ENCODE peak calls at places on chromosomes 16 and 17, in nine cellular contexts. S, Q, N, Y, V, Z, X, F and H are unnamed samples.

GRCh38 chr16:69107311-69107962 is 2.0 kb downstream of the HAS3 start:
- DNase-seq in S (peak; percentile 67), Q (peak; percentile 61), N (no peak), Y (no peak), V (no peak), Z (peak; percentile 52), X (peak; percentile 54), F (peak; percentile 61), H (peak; percentile 50)

GRCh38 chr17:78940708-78941107 is 15.5 kb upstream of the TIMP2 start:
- DNase-seq in S (peak; percentile 23), Q (no peak), N (no peak), Y (no peak), V (no peak), Z (no peak), X (no peak), F (no peak), H (no peak)

GRCh38 chr16:28110479-28110878 is 47.0 kb upstream of the GSG1L start:
- DNase-seq in S (no peak), Q (no peak), N (no peak), Y (no peak), V (no peak), Z (no peak), X (no peak), F (peak; percentile 24), H (no peak)

GRCh38 chr17:73711184-73711583 is 66.9 kb upstream of the SDK2 start:
- DNase-seq in S (no peak), Q (no peak), N (peak; percentile 0), Y (no peak), V (no peak), Z (no peak), X (no peak), F (no peak), H (no peak)

GRCh38 chr16:67481561-67482259 is 753 bp upstream of the ATP6V0D1 start:
- DNase-seq in S (no peak), Q (peak; percentile 75), N (peak; percentile 86), Y (no peak), V (no peak), Z (no peak), X (no peak), F (peak; percentile 82), H (peak; percentile 21)

GRCh38 chr17:39099686-39100293 is 51.6 kb downstream of the PLXDC1 start:
- DNase-seq in S (no peak), Q (no peak), N (peak; percentile 89), Y (no peak), V (peak; percentile 17), Z (no peak), X (no peak), F (no peak), H (no peak)

GRCh38 chr17:81423698-81424071 is 28.4 kb downstream of the BAHCC1 start:
- DNase-seq in S (no peak), Q (no peak), N (no peak), Y (no peak), V (no peak), Z (no peak), X (no peak), F (no peak), H (no peak)

GRCh38 chr16:52283018-52283417 is 263.9 kb downstream of the TOX3 start:
- DNase-seq in S (no peak), Q (no peak), N (no peak), Y (no peak), V (peak; percentile 9), Z (peak; percentile 0), X (no peak), F (no peak), H (no peak)

GRCh38 chr16:31201511-31202401 is 804 bp downstream of the PYCARD start:
- DNase-seq in S (peak; percentile 20), Q (peak; percentile 66), N (no peak), Y (no peak), V (no peak), Z (peak; percentile 39), X (peak; percentile 30), F (peak; percentile 79), H (peak; percentile 51)

GRCh38 chr17:40312131-40312731 is 3.3 kb downstream of the RARA start:
- DNase-seq in S (no peak), Q (peak; percentile 84), N (peak; percentile 68), Y (no peak), V (no peak), Z (peak; percentile 56), X (peak; percentile 10), F (peak; percentile 52), H (peak; percentile 69)

GRCh38 chr17:63999680-64000531 is 1.8 kb downstream of the PRR29 start:
- DNase-seq in S (peak; percentile 3), Q (no peak), N (peak; percentile 58), Y (no peak), V (no peak), Z (no peak), X (no peak), F (peak; percentile 55), H (no peak)

GRCh38 chr16:15031179-15031578 is 24.7 kb downstream of the NTAN1 start:
- DNase-seq in S (no peak), Q (no peak), N (peak; percentile 38), Y (no peak), V (no peak), Z (no peak), X (no peak), F (no peak), H (no peak)

GRCh38 chr17:15210247-15210646 is 54.9 kb downstream of the PMP22 start:
- DNase-seq in S (no peak), Q (no peak), N (no peak), Y (no peak), V (no peak), Z (no peak), X (no peak), F (no peak), H (no peak)

GRCh38 chr17:15216481-15216880 is 48.6 kb downstream of the PMP22 start:
- DNase-seq in S (no peak), Q (no peak), N (no peak), Y (no peak), V (no peak), Z (no peak), X (no peak), F (no peak), H (no peak)

GRCh38 chr17:15213381-15214087 is 51.6 kb downstream of the PMP22 start:
- DNase-seq in S (peak; percentile 68), Q (no peak), N (no peak), Y (no peak), V (no peak), Z (no peak), X (no peak), F (no peak), H (no peak)
- TF ChIP-seq CTCF in S (peak; percentile 82), Q (peak; percentile 46), N (no peak), Y (peak; percentile 46), V (peak; percentile 32), Z (peak; percentile 29), X (peak; percentile 74), F (no peak), H (no peak)

GRCh38 chr16:24800586-24800985 is 45.2 kb upstream of the SLC5A11 start:
- DNase-seq in S (no peak), Q (no peak), N (no peak), Y (peak; percentile 32), V (no peak), Z (peak; percentile 79), X (no peak), F (no peak), H (peak; percentile 55)
- TF ChIP-seq CTCF in S (no peak), Q (no peak), N (no peak), Y (peak; percentile 61), V (peak; percentile 12), Z (peak; percentile 38), X (no peak), F (no peak), H (peak; percentile 39)

GRCh38 chr17:2937331-2938003 is 125.9 kb downstream of the OR1D5 start:
- DNase-seq in S (no peak), Q (no peak), N (no peak), Y (no peak), V (peak; percentile 20), Z (no peak), X (no peak), F (no peak), H (no peak)
- TF ChIP-seq CTCF in S (no peak), Q (no peak), N (no peak), Y (no peak), V (peak; percentile 19), Z (no peak), X (no peak), F (no peak), H (no peak)

DNA sequence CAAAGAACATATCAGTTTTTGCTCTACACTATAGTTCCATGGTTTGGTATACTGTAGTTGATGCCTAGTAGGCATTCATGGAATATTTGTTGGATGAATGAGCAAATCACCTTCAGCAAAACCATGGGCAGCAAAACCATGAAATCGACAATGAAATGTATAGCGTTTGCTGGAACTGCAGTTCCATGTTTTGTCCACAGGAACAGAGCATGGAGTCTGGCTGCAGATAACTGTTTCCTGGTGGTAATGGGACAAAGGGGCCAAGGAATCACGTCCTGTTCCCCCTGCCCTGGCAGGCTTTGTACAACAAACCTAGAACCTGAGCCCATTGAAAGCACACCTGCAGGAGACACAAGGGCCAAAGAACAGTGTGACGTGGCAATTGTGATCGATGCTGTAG is 101.1 kb downstream of the USP31 start:
- DNase-seq in S (no peak), Q (no peak), N (no peak), Y (peak; percentile 18), V (no peak), Z (no peak), X (no peak), F (no peak), H (no peak)
- TF ChIP-seq CTCF in S (peak; percentile 17), Q (no peak), N (no peak), Y (no peak), V (no peak), Z (peak; percentile 14), X (no peak), F (no peak), H (no peak)